ENCODE peak calls at places on chromosome 14, in four cellular contexts. F, Q, E and G are unnamed samples.

GRCh38 chr14:96911499-96912130 is 114.4 kb downstream of the VRK1 start:
- DNase-seq in F (no peak), Q (no peak), E (no peak), G (no peak)

GRCh38 chr14:75568791-75569190 is 9.6 kb upstream of the FLVCR2 start:
- DNase-seq in F (no peak), Q (no peak), E (no peak), G (no peak)

GRCh38 chr14:104580961-104581360 is 1.4 kb downstream of the C14orf180 start:
- DNase-seq in F (no peak), Q (peak; percentile 91), E (no peak), G (no peak)

GRCh38 chr14:69685217-69685616 is 73.8 kb downstream of the SUSD6 start:
- DNase-seq in F (peak; percentile 55), Q (no peak), E (no peak), G (peak; percentile 60)

GRCh38 chr14:88960528-88960927 is 136.1 kb downstream of the TTC8 start:
- DNase-seq in F (no peak), Q (no peak), E (no peak), G (no peak)

GRCh38 chr14:51978566-51979398 is 10.6 kb upstream of the RTRAF start:
- DNase-seq in F (peak; percentile 74), Q (peak; percentile 82), E (peak; percentile 70), G (peak; percentile 58)

GRCh38 chr14:29527286-29527685 is 400.4 kb downstream of the PRKD1 start:
- DNase-seq in F (no peak), Q (no peak), E (no peak), G (no peak)

GRCh38 chr14:25014440-25014839 is 35.5 kb downstream of the STXBP6 start:
- DNase-seq in F (no peak), Q (no peak), E (no peak), G (no peak)

GRCh38 chr14:25006961-25007795 is 42.8 kb downstream of the STXBP6 start:
- DNase-seq in F (no peak), Q (no peak), E (no peak), G (no peak)

GRCh38 chr14:69088523-69089445 is 64.1 kb downstream of the DCAF5 start:
- DNase-seq in F (no peak), Q (no peak), E (no peak), G (no peak)

GRCh38 chr14:89400529-89400928 is 16.5 kb downstream of the FOXN3 start:
- DNase-seq in F (no peak), Q (no peak), E (no peak), G (no peak)

GRCh38 chr14:50006141-50006540 is 110.2 kb downstream of the VCPKMT start:
- DNase-seq in F (no peak), Q (no peak), E (no peak), G (no peak)

GRCh38 chr14:49405291-49405690 is 180.9 kb downstream of the RPS29 start:
- DNase-seq in F (no peak), Q (no peak), E (no peak), G (no peak)

GRCh38 chr14:95339301-95339865 is 19.7 kb upstream of the CLMN start:
- DNase-seq in F (no peak), Q (no peak), E (no peak), G (no peak)

GRCh38 chr14:61563162-61563511 is 132.2 kb upstream of the HIF1A start:
- DNase-seq in F (no peak), Q (no peak), E (no peak), G (no peak)

GRCh38 chr14:93072659-93073365 is 42.9 kb downstream of the ITPK1 start:
- DNase-seq in F (no peak), Q (no peak), E (no peak), G (peak; percentile 54)

GRCh38 chr14:103625361-103626095 is 3.5 kb upstream of the KLC1 start:
- DNase-seq in F (no peak), Q (no peak), E (peak; percentile 41), G (peak; percentile 69)

GRCh38 chr14:61638595-61639391 is 56.5 kb upstream of the HIF1A start:
- DNase-seq in F (no peak), Q (no peak), E (no peak), G (no peak)

GRCh38 chr14:78758333-78758732 is 588.2 kb downstream of the NRXN3 start:
- DNase-seq in F (no peak), Q (no peak), E (no peak), G (no peak)

GRCh38 chr14:100711493-100711892 is 15.2 kb upstream of the DLK1 start:
- DNase-seq in F (no peak), Q (peak; percentile 51), E (no peak), G (no peak)

GRCh38 chr14:22081352-22081751 is 407.7 kb upstream of the OR4E1 start:
- DNase-seq in F (no peak), Q (no peak), E (no peak), G (no peak)

GRCh38 chr14:59428581-59429012 is 36.6 kb downstream of the GPR135 start:
- DNase-seq in F (no peak), Q (no peak), E (no peak), G (no peak)

GRCh38 chr14:70567791-70568190 is 32.7 kb downstream of the MED6 start:
- DNase-seq in F (no peak), Q (no peak), E (no peak), G (no peak)

GRCh38 chr14:33123281-33123680 is 184.6 kb downstream of the NPAS3 start:
- DNase-seq in F (no peak), Q (no peak), E (no peak), G (no peak)

GRCh38 chr14:22159049-22159448 is 430.0 kb downstream of the DAD1 start:
- DNase-seq in F (no peak), Q (no peak), E (no peak), G (no peak)

GRCh38 chr14:65709576-65709975 is 297.0 kb downstream of the FUT8 start:
- DNase-seq in F (no peak), Q (no peak), E (no peak), G (no peak)

GRCh38 chr14:59325906-59326305 is 137.4 kb downstream of the DAAM1 start:
- DNase-seq in F (no peak), Q (no peak), E (no peak), G (no peak)

GRCh38 chr14:88541324-88541723 is 13.5 kb downstream of the PTPN21 start:
- DNase-seq in F (no peak), Q (no peak), E (no peak), G (no peak)